ENCODE peak calls at places on chromosome 6, in six cellular contexts. F is AG09319, S is kidney, P is body of pancreas, V is osteocyte, A is A549. Z is an unnamed sample.

GRCh38 chr6:73733791-73734190 is 37.8 kb downstream of the CD109 start:
- DNase-seq in A (no peak), S (no peak), V (no peak), P (no peak), F (no peak), Z (no peak)

GRCh38 chr6:133991096-133991593 is 38.1 kb downstream of the TBPL1 start:
- DNase-seq in A (peak), V (no peak), S (no peak), F (peak), P (no peak), Z (no peak)

GRCh38 chr6:28161410-28162079 is 19.9 kb downstream of the ZKSCAN8 start:
- DNase-seq in S (peak), P (peak), F (no peak), V (no peak), A (peak), Z (peak)

GRCh38 chr6:167734662-167735497 is 91.8 kb upstream of the AFDN start:
- DNase-seq in F (no peak), P (no peak), S (no peak), V (peak), A (no peak), Z (no peak)

GRCh38 chr6:127290391-127290963 is 23.8 kb downstream of the RNF146 start:
- DNase-seq in V (no peak), F (no peak), S (no peak), A (no peak), P (no peak), Z (no peak)

GRCh38 chr6:33317418-33317667 is 201 bp downstream of the ZBTB22 start:
- DNase-seq in A (no peak), F (no peak), S (no peak), P (no peak), V (no peak), Z (no peak)

GRCh38 chr6:52013035-52013434 is 74.4 kb downstream of the PKHD1 start:
- DNase-seq in A (peak), F (no peak), S (no peak), P (no peak), V (no peak), Z (no peak)

GRCh38 chr6:5338177-5338960 is 77.1 kb downstream of the FARS2 start:
- DNase-seq in A (no peak), S (no peak), P (no peak), V (no peak), F (no peak), Z (no peak)

GRCh38 chr6:137850816-137851602 is 16.1 kb upstream of the TNFAIP3 start:
- DNase-seq in A (no peak), V (no peak), S (no peak), F (no peak), P (no peak), Z (no peak)

GRCh38 chr6:68975064-68975463 is 340.0 kb downstream of the ADGRB3 start:
- DNase-seq in V (no peak), A (peak), F (no peak), P (no peak), S (no peak), Z (peak)
- TF ChIP-seq CTCF in V (peak), A (peak), F (no peak), P (no peak), S (peak), Z (no peak)

DNA sequence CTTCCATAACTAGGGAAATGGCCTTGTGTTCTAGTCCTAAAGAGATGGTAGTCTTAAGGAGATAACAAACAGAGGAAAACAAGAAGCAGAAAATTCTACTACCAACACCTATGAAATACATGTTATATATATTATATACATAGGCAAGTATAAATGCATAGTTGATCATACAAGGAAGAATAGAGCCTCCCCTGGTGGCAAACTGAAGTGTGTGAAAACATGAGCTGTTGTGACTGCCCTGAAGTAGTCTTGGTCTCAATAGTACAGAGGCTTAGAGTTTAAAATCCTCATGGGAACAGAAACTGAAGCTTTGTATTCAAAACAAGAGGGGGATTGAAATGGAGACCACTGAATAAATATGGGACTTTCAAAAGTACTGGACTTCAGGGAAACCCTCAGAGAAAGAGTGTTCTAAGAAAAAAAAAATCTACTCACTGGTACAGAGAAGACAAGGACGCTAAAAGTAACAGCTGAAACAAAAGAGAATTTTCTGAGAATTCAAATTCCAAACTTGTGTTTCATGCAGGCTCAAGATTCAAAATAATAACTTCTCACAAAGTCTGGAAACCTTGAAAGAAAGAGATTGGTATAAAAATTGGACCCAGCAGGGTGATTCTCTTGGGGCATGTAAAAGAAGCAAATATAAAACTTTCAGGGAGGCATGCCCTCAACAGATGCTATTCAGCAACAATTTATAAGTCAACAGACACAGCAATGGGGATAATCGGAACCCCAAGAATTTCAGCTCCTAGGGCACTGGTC is 59.7 kb upstream of the SAMD3 start:
- DNase-seq in V (no peak), P (no peak), A (no peak), F (no peak), S (no peak), Z (no peak)
- TF ChIP-seq CTCF in V (peak), P (no peak), A (no peak), F (peak), S (no peak), Z (no peak)

GRCh38 chr6:79694623-79695311 is 63.6 kb downstream of the SH3BGRL2 start:
- DNase-seq in V (no peak), A (no peak), S (no peak), F (no peak), P (no peak), Z (no peak)
- TF ChIP-seq CTCF in V (peak), A (no peak), S (no peak), F (peak), P (no peak), Z (no peak)

DNA sequence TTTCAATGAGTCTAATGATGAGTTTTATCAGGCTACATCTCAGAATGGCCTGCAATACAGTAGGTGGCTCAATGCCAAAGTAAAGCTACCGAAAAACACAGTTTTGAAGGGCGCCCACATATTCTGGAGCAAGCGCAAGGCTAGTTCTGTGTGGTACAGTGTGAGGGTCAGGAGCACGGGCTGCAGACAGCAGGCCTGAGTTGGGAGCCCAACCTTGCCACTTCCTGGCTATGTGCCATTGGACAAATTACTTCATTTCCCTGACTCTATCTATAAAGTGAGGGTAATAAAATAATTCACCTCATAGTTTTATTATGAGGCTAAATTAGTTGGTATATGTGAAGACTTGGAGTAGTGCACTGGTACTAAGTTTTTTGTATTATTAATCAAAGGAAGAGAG is 150.7 kb downstream of the OPN5 start:
- DNase-seq in F (no peak), V (no peak), A (no peak), S (no peak), P (no peak), Z (no peak)
- TF ChIP-seq CTCF in F (no peak), V (no peak), A (no peak), S (no peak), P (no peak), Z (no peak)

GRCh38 chr6:112429226-112429625 is 82.1 kb downstream of the RFPL4B start:
- DNase-seq in A (peak), V (no peak), P (no peak), S (no peak), F (no peak), Z (no peak)
- TF ChIP-seq CTCF in A (no peak), V (peak), P (no peak), S (no peak), F (no peak), Z (no peak)

GRCh38 chr6:124795879-124796838 is 166.1 kb upstream of the RNF217 start:
- DNase-seq in V (no peak), A (peak), S (no peak), P (no peak), F (no peak), Z (peak)

GRCh38 chr6:124793406-124793805 is 168.8 kb upstream of the RNF217 start:
- DNase-seq in P (no peak), S (no peak), V (no peak), A (no peak), F (no peak), Z (no peak)

GRCh38 chr6:124800222-124800621 is 162.0 kb upstream of the RNF217 start:
- DNase-seq in V (no peak), F (no peak), P (no peak), A (no peak), S (no peak), Z (no peak)

GRCh38 chr6:124799638-124800037 is 162.6 kb upstream of the RNF217 start:
- DNase-seq in A (no peak), S (no peak), V (no peak), F (no peak), P (no peak), Z (no peak)

DNA sequence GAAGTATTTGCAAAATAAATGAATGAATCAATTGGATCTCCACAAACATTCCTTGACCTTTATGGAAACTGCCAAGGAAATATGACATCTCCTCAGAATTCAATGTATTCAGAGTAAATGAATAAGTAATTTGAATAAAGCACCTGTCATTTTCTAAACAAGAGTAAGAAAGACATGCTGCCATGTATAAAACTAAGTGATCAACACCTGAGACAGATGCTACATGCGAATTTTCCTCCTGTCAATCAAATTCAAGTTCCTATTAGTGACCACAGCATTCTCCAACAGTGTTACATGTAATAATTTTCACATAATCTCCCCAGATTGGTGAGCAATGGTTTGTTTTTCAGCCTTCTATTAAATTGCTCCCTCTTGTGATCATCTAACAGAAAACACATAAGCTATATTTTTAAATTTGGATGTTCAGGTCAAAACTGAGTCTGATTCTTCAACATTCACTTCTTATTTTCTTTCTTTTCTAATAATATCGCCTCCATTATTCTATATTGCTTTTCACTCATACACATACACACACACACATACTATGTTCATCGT is 163.2 kb upstream of the RNF217 start:
- DNase-seq in S (no peak), P (no peak), V (no peak), A (no peak), F (no peak), Z (no peak)
- TF ChIP-seq CTCF in S (no peak), P (no peak), V (peak), A (no peak), F (no peak), Z (no peak)

DNA sequence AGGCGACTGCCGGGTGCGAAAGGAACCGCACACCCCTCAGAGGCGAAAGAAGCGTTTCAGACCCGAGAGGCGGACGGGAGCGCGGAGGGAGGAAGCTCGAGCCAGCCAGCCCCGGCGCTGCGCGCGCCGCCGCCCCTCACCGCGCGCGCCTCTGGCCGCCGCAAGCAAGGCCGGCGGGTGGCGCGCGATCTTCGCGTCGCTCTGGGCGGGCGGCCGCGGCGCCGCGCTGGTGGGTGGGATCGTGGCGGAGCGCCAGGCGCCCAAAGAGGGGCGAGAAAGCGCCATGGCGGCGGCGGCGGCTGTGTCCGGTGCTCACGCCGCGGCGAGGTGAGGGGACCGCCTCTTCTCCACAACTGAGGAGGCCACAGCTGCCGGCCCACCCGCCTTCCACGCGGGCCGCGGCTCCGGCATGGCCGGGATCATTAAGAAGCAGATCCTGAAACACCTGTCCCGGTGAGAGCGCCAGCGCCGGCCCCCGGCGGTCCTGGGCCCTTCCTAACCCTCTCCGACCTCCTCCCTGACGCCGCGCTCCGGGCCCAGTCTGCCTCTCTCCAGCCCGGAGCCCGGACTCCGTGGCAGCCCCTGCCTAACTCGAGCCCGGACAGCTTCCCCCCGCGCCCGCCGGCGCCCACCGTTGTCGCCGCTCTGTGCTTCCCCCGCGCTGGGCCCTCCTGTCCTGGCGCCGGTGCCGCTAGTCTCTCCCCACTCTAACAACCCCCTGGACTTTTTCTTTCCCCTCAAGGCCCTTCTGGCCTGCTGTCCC is at the start of gene BLTP3A:
- DNase-seq in F (no peak), A (peak), P (peak), V (peak), S (peak), Z (peak)
- TF ChIP-seq CTCF in F (no peak), A (no peak), P (no peak), V (no peak), S (peak), Z (no peak)

GRCh38 chr6:106611030-106611429 is 18.3 kb downstream of the RTN4IP1 start:
- DNase-seq in V (no peak), P (no peak), A (no peak), F (no peak), S (no peak), Z (no peak)

GRCh38 chr6:106609699-106610098 is 19.6 kb downstream of the RTN4IP1 start:
- DNase-seq in V (no peak), A (peak), F (no peak), S (no peak), P (peak), Z (peak)

GRCh38 chr6:106613590-106613989 is 15.7 kb downstream of the RTN4IP1 start:
- DNase-seq in P (no peak), A (no peak), V (no peak), F (no peak), S (no peak), Z (no peak)

GRCh38 chr6:106612956-106613516 is 16.3 kb downstream of the RTN4IP1 start:
- DNase-seq in F (no peak), P (no peak), S (no peak), V (no peak), A (no peak), Z (no peak)

DNA sequence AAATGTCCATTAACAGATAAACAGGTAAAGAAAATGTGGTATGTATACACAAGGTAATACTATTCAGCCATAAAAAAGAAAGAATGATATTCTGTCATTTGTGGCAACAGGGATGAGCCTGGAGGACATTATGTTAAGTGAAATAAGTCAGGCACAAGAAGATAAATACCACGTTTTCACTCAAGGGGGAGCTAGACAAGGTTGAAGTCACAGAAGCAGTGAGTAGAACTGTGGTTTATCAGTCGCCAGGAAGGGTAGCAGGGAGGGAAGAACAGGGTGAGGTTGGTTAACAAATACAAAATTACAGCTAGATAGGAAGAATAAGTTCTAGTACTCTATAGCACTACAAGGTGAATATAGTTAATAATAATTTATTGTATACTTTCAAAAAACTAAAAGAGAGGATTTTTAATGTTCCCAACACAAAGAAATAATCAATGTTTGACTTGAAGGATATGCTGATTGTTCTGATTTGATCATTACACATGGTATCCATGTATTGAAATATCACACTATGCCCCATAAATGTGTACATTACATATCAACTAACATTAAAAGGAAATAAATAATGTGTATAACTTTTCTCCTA is 21.1 kb downstream of the RTN4IP1 start:
- DNase-seq in P (peak), F (no peak), A (peak), V (no peak), S (no peak), Z (peak)
- TF ChIP-seq CTCF in P (peak), F (peak), A (peak), V (peak), S (peak), Z (peak)

GRCh38 chr6:42338573-42339218 is 113.0 kb downstream of the TRERF1 start:
- DNase-seq in V (no peak), A (peak), S (no peak), P (no peak), F (peak), Z (peak)
- TF ChIP-seq CTCF in V (no peak), A (no peak), S (no peak), P (no peak), F (no peak), Z (peak)